ENCODE peak calls at places on chromosome 21, in four cellular contexts. X, L, T and D are unnamed samples.

GRCh38 chr21:15445327-15445726 is 284.5 kb upstream of the USP25 start:
- DNase-seq in X (peak; percentile 71), L (peak; percentile 36), T (no peak), D (no peak)

GRCh38 chr21:31261759-31262158 is 82.3 kb downstream of the TIAM1 start:
- DNase-seq in X (no peak), L (no peak), T (no peak), D (no peak)

GRCh38 chr21:14814282-14814681 is 250.5 kb downstream of the NRIP1 start:
- DNase-seq in X (no peak), L (no peak), T (no peak), D (no peak)

GRCh38 chr21:39867198-39867650 is at the start of gene PCP4:
- DNase-seq in X (peak; percentile 93), L (peak; percentile 78), T (peak; percentile 92), D (no peak)

GRCh38 chr21:23853796-23854379 is 1753.4 kb downstream of the MRPL39 start:
- DNase-seq in X (no peak), L (no peak), T (peak; percentile 40), D (peak; percentile 31)

GRCh38 chr21:29130234-29130993 is at the start of gene MAP3K7CL:
- DNase-seq in X (no peak), L (no peak), T (peak; percentile 45), D (peak; percentile 100)

GRCh38 chr21:37532868-37533780 is 166.6 kb downstream of the DYRK1A start:
- DNase-seq in X (no peak), L (peak; percentile 10), T (peak; percentile 49), D (peak; percentile 61)

GRCh38 chr21:33373451-33373850 is 29.8 kb upstream of the IFNGR2 start:
- DNase-seq in X (no peak), L (no peak), T (peak; percentile 8), D (no peak)

GRCh38 chr21:40160911-40161310 is 293.7 kb downstream of the PCP4 start:
- DNase-seq in X (no peak), L (no peak), T (peak; percentile 18), D (no peak)

GRCh38 chr21:38400195-38400695 is 98.0 kb downstream of the ERG start:
- DNase-seq in X (no peak), L (no peak), T (no peak), D (no peak)

GRCh38 chr21:26070822-26071425 is 99.6 kb downstream of the APP start:
- DNase-seq in X (no peak), L (no peak), T (peak; percentile 76), D (peak; percentile 45)

GRCh38 chr21:31624181-31624580 is 35.3 kb upstream of the SOD1 start:
- DNase-seq in X (no peak), L (no peak), T (no peak), D (no peak)

GRCh38 chr21:14754682-14755081 is 208.6 kb upstream of the SAMSN1 start:
- DNase-seq in X (no peak), L (no peak), T (no peak), D (no peak)

GRCh38 chr21:38352536-38353219 is 95.9 kb downstream of the KCNJ15 start:
- DNase-seq in X (peak; percentile 66), L (no peak), T (peak; percentile 83), D (peak; percentile 76)

GRCh38 chr21:25871566-25871965 is 136.8 kb downstream of the GABPA start:
- DNase-seq in X (peak; percentile 45), L (no peak), T (peak; percentile 46), D (no peak)

GRCh38 chr21:35441868-35442582 is 392.9 kb upstream of the RUNX1 start:
- DNase-seq in X (no peak), L (no peak), T (peak; percentile 10), D (no peak)
- H4K5ac ChIP-seq in X (peak overlapping the region; percentile 66), L (no peak overlapping the region), T (no peak overlapping the region), D (no peak overlapping the region)

GRCh38 chr21:45420623-45421041 is 15.7 kb downstream of the COL18A1 start:
- DNase-seq in X (no peak), L (no peak), T (no peak), D (no peak)
- H3K18ac ChIP-seq in X (no peak overlapping the region), L (no peak overlapping the region), T (no peak overlapping the region), D (no peak overlapping the region)

GRCh38 chr21:45818904-45819285 is 162.7 kb upstream of the COL6A1 start:
- DNase-seq in X (no peak), L (no peak), T (no peak), D (peak; percentile 84)

GRCh38 chr21:45816794-45817193 is 164.8 kb upstream of the COL6A1 start:
- DNase-seq in X (no peak), L (no peak), T (no peak), D (no peak)

GRCh38 chr21:45819478-45820170 is 161.9 kb upstream of the COL6A1 start:
- DNase-seq in X (no peak), L (no peak), T (no peak), D (no peak)

GRCh38 chr21:45818276-45818903 is 163.2 kb upstream of the COL6A1 start:
- DNase-seq in X (no peak), L (no peak), T (peak; percentile 16), D (peak; percentile 90)

GRCh38 chr21:45817345-45817744 is 164.2 kb upstream of the COL6A1 start:
- DNase-seq in X (no peak), L (no peak), T (no peak), D (no peak)
- H4K5ac ChIP-seq in X (no peak overlapping the region), L (no peak overlapping the region), T (no peak overlapping the region), D (no peak overlapping the region)

DNA sequence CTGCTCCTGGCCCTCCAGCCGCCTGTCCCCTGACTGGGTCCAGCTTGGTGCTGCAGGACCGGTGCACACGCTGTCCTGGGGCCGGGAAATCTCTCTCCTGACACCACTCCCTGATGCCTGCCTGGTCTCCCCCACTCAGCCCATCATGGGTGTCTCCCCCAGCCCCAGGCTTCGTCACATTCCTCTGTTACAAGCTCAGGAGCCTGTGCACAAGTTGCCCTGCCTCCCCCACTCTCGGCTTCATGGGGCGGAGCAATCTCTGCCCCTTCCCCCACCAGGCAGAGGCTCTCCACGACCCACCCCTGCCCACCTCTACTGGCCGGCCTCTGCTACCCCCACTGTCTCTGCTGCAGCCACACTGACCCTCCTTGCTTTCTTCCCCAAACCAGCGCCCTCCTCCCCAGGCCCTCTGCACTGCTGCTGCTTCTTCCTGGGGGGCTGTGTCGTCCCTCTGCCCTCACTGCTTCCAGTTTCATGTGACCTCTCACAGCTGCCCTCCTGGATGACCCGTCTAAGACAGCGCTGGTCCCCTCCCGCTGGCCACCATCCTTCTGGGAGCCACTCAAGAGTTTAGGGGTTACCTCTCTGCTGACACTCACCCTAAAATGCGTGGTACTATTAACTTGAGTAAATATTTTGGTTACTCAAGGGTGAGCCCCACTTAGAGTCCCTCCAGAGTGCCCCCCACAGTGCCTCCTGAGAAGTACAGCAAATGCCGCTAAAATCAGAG is 5.7 kb upstream of the RIPK4 start:
- DNase-seq in X (no peak), L (no peak), T (no peak), D (no peak)
- H3K18ac ChIP-seq in X (peak overlapping the region; percentile 3), L (peak overlapping the region; percentile 26), T (no peak overlapping the region), D (no peak overlapping the region)

DNA sequence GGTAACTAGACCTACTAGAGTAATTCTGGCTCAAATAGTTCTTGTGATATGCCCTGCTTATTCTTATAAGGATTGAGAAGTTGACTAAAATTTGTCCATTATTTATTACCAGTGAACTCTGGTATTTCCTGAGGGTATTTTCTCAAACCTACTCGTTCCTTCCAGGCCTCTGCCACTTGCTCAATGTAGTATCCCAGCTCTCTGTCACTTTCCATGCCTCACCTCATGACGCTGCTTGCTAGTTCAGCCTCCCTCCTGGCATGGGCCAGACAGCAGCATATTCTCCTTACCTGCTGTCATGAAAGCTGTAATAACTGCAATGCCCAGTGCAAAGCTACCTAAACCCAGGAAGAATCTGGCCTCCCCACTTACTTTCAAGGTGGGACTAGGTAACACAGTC is 602.9 kb upstream of the ADAMTS5 start:
- DNase-seq in X (no peak), L (no peak), T (no peak), D (no peak)
- H4K5ac ChIP-seq in X (no peak overlapping the region), L (no peak overlapping the region), T (no peak overlapping the region), D (peak overlapping the region; percentile 86)

DNA sequence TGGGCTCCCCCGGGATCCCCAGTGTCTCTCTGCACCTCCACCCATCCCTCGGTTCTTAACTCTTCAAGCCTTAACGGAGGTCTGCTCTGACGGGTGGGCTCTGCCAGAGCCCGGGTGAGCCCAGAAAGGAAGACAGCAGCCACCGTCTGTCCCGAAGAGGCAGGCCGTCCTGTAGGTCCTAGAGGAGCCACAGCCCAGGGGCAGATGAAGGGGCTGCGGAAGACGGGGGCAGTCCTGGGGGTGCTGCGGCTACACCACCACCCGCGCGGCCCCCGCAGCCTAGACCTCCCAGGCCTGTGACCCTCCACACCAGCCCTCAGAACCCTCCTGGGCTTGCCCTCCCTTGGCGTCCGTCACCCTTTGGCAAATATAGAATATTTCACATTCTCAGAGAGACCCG is 71.0 kb downstream of the UMODL1 start:
- DNase-seq in X (no peak), L (no peak), T (no peak), D (no peak)
- H3K18ac ChIP-seq in X (no peak overlapping the region), L (no peak overlapping the region), T (no peak overlapping the region), D (no peak overlapping the region)

DNA sequence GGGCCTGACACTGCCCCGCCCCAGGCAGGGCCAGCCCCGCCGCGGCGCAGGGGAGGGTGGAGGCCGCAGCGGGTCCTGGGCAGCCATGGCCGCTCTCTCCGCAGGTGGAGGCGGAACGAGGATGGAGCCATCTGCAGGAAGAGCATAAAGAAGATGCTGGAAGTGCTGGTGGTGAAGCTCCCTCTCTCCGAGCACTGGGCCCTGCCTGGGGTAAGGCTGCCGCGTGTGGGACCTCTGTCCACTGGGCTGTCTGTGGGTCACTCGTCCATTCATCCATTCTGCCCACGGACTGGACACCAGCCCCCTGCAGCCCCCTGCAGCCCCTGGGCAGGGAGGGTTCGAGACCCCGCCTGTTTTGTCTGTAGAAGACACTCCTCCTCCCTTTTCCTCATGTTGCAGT is 18.4 kb upstream of the LRRC3 start:
- DNase-seq in X (peak; percentile 23), L (no peak), T (no peak), D (no peak)
- H4K5ac ChIP-seq in X (no peak overlapping the region), L (no peak overlapping the region), T (no peak overlapping the region), D (no peak overlapping the region)